ENCODE peak calls at places on chromosome 3, in seven cellular contexts. F, D, O, K, W, I and Q are unnamed samples.

GRCh38 chr3:31762016-31762764 is 218.9 kb downstream of the OSBPL10 start:
- DNase-seq in D (no peak), F (no peak), O (no peak), K (no peak), I (no peak), W (no peak), Q (no peak)

GRCh38 chr3:187520027-187520945 is 149.9 kb downstream of the SST start:
- DNase-seq in K (no peak), D (peak), W (peak), F (no peak), O (peak), I (peak), Q (no peak)

GRCh38 chr3:72152551-72153476 is 367.9 kb upstream of the PROK2 start:
- DNase-seq in K (peak), D (peak), O (peak), F (peak), W (peak), I (no peak), Q (peak)

GRCh38 chr3:50339485-50340196 is 995 bp downstream of the RASSF1 start:
- DNase-seq in O (peak), F (peak), K (no peak), D (no peak), W (no peak), I (no peak), Q (peak)

GRCh38 chr3:157239082-157239704 is 79.2 kb upstream of the CCNL1 start:
- DNase-seq in D (peak), F (peak), I (no peak), O (peak), W (peak), K (peak), Q (peak)

GRCh38 chr3:123431658-123432323 is 17.1 kb downstream of the ADCY5 start:
- DNase-seq in W (peak), F (no peak), K (no peak), O (no peak), I (no peak), D (no peak), Q (no peak)

GRCh38 chr3:128950223-128950938 is 43.5 kb downstream of the CFAP92 start:
- DNase-seq in I (peak), F (peak), O (peak), D (peak), W (no peak), K (no peak), Q (no peak)

GRCh38 chr3:139173372-139174108 is 128.8 kb upstream of the PRR23C start:
- DNase-seq in O (peak), F (peak), W (no peak), I (peak), D (peak), K (no peak), Q (peak)

GRCh38 chr3:78163379-78163778 is 1123.5 kb downstream of the ROBO2 start:
- DNase-seq in W (no peak), F (no peak), I (no peak), O (no peak), D (no peak), K (no peak), Q (no peak)

GRCh38 chr3:110495201-110495927 is 576.3 kb upstream of the NECTIN3 start:
- DNase-seq in I (no peak), O (no peak), D (no peak), W (no peak), K (no peak), F (no peak), Q (no peak)

GRCh38 chr3:97721446-97721845 is 43.1 kb upstream of the ARL6 start:
- DNase-seq in K (no peak), F (no peak), W (no peak), O (no peak), D (no peak), I (no peak), Q (no peak)

GRCh38 chr3:97720417-97720816 is 44.1 kb upstream of the ARL6 start:
- DNase-seq in W (no peak), K (no peak), O (peak), D (no peak), I (no peak), F (no peak), Q (peak)

GRCh38 chr3:97713634-97714033 is 50.9 kb upstream of the ARL6 start:
- DNase-seq in I (no peak), K (no peak), W (no peak), O (no peak), F (no peak), D (no peak), Q (no peak)

GRCh38 chr3:97719156-97719821 is 45.3 kb upstream of the ARL6 start:
- DNase-seq in I (no peak), D (peak), O (peak), K (peak), W (peak), F (peak), Q (peak)
- H3K4me3 ChIP-seq in I (no peak), D (no peak), O (no peak), K (no peak), W (no peak), F (peak), Q (no peak)

GRCh38 chr3:194142156-194142910 is 6.4 kb downstream of the HES1 start:
- DNase-seq in W (no peak), K (peak), O (peak), I (no peak), D (no peak), F (no peak), Q (no peak)
- H3K4me3 ChIP-seq in W (peak), K (no peak), O (peak), I (no peak), D (peak), F (peak), Q (no peak)

GRCh38 chr3:38647217-38647970 is 2.1 kb downstream of the SCN5A start:
- DNase-seq in K (peak), W (no peak), I (no peak), D (no peak), O (no peak), F (no peak), Q (no peak)

GRCh38 chr3:38648659-38649499 is 608 bp downstream of the SCN5A start:
- DNase-seq in O (no peak), K (peak), D (no peak), I (no peak), F (no peak), W (no peak), Q (no peak)

GRCh38 chr3:38646630-38647029 is 2.9 kb downstream of the SCN5A start:
- DNase-seq in W (no peak), D (no peak), O (peak), K (peak), F (peak), I (no peak), Q (peak)

GRCh38 chr3:38649500-38650247 is at the start of gene SCN5A:
- DNase-seq in D (peak), F (peak), O (peak), I (no peak), W (peak), K (peak), Q (peak)

GRCh38 chr3:38648024-38648658 is 1.3 kb downstream of the SCN5A start:
- DNase-seq in D (no peak), F (no peak), I (no peak), O (no peak), K (peak), W (no peak), Q (no peak)
- H3K4me3 ChIP-seq in D (no peak), F (no peak), I (no peak), O (no peak), K (peak), W (no peak), Q (peak)

DNA sequence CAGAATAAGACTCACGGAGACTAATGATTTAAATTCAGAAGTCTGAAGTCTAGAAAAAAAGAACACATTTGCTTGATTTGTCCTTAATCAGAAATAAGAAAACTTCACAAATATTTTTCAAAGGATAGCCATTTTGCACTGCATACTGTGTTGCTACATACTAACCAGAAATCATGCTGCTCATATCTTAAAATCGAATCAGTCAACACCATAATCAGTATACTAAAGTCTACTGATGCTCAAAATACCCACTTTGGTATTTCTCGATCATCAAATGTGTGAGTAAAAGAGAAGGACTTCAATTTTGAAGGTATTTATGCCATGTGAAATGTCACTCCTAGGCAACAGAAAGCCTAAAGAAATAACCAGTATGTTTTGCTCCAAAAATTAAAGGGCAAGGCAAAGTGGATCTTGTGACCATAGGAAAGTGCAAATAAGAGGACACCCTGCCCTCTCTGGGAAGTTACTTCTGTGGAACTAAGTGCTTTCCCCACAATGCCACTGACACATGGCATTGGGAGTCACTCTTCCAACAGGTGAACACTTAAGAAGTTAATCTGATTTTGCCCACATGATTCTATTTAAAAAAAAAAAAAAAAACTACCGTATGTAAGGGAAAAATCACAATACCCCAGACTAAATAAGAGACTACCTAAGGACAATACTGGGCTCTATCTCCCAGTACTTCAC is 2.7 kb downstream of the LRIG1 start:
- DNase-seq in D (no peak), I (no peak), F (no peak), W (no peak), O (no peak), K (no peak), Q (no peak)
- H3K4me3 ChIP-seq in D (no peak), I (no peak), F (no peak), W (peak), O (no peak), K (no peak), Q (peak)

DNA sequence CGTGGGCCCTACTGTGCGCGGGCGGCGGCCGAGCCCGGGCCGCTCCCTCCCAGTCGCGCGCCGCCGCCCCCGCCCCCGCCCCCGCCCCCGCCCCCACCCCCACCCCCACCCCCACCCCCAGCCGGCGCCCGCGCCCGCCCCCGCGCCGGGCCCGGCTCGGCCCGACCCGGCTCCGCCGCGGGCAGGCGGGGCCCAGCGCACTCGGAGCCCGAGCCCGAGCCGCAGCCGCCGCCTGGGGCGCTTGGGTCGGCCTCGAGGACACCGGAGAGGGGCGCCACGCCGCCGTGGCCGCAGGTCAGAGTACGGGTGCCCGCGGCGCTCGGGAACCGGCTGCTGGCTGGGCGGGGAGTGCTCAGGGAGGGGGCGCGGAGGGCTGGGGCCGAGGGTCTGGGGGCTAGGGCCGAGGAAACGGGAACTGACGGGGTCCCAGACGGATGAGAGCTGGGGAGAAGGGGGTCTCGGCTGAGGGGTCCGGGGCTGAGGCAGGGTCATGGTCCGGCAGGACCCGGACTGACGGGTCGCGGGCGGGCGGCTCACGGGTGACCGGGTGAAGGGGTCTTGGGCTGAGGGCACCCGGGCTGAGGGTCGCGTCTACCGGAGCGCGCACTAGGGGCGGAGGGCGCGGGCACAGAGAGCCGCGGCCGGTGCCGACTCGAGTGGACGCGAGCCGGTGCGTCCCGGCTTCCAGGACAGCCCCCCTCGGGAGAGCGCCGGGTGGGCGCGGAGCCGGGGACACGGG is 974 bp upstream of the PPARG start:
- DNase-seq in I (no peak), O (no peak), D (peak), K (peak), F (peak), W (peak), Q (peak)
- H3K4me3 ChIP-seq in I (peak), O (peak), D (peak), K (peak), F (peak), W (peak), Q (peak)

GRCh38 chr3:174158674-174159073 is 700.5 kb upstream of the NAALADL2 start:
- DNase-seq in K (no peak), D (no peak), W (no peak), F (no peak), O (no peak), I (no peak), Q (no peak)

GRCh38 chr3:174153875-174154274 is 705.3 kb upstream of the NAALADL2 start:
- DNase-seq in W (no peak), F (no peak), D (no peak), I (peak), K (no peak), O (peak), Q (peak)

GRCh38 chr3:174159629-174160028 is 699.5 kb upstream of the NAALADL2 start:
- DNase-seq in K (no peak), I (no peak), O (no peak), D (no peak), F (no peak), W (no peak), Q (no peak)

GRCh38 chr3:174156200-174156599 is 702.9 kb upstream of the NAALADL2 start:
- DNase-seq in O (no peak), W (no peak), D (no peak), I (no peak), K (no peak), F (peak), Q (no peak)
- H3K4me3 ChIP-seq in O (no peak), W (peak), D (peak), I (no peak), K (no peak), F (peak), Q (no peak)

DNA sequence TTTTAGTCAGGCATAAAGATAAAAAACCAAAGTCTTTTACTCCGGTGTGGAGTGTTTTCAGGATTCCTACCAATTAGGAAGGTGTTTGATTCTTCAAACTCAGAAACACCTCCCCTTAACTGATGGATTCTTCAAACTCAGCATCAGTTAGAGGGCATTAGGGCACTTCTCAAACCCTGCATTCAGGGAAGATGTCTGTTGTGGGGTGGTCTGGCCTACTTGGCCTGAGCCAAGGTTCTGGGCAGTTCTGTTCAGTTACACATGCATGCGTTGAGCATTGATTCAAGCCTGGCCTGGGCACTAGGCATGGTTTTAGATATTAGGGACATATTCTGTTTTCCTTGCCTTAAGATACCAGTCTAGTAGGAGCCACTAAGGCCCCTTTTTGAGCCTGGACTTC is 1.0 kb downstream of the HGD start:
- DNase-seq in D (no peak), W (no peak), O (no peak), K (no peak), F (no peak), I (no peak), Q (no peak)
- H3K4me3 ChIP-seq in D (no peak), W (no peak), O (no peak), K (no peak), F (no peak), I (no peak), Q (no peak)

GRCh38 chr3:155292693-155293092 is 790 bp downstream of the STRIT1 start:
- DNase-seq in D (no peak), W (no peak), F (no peak), O (no peak), I (no peak), K (no peak), Q (no peak)
- H3K4me3 ChIP-seq in D (no peak), W (no peak), F (no peak), O (no peak), I (no peak), K (no peak), Q (no peak)

GRCh38 chr3:4306860-4307259 is 3.7 kb downstream of the SETMAR start:
- DNase-seq in O (peak), D (no peak), F (peak), K (no peak), W (no peak), I (no peak), Q (no peak)

GRCh38 chr3:4297486-4297885 is 5.7 kb upstream of the SETMAR start:
- DNase-seq in F (no peak), I (no peak), K (no peak), D (no peak), O (no peak), W (no peak), Q (no peak)

GRCh38 chr3:4306091-4306490 is 2.9 kb downstream of the SETMAR start:
- DNase-seq in I (no peak), D (no peak), O (peak), F (no peak), W (no peak), K (no peak), Q (peak)

GRCh38 chr3:4302747-4303146 is 422 bp upstream of the SETMAR start:
- DNase-seq in D (no peak), O (no peak), I (no peak), F (no peak), W (no peak), K (no peak), Q (no peak)

DNA sequence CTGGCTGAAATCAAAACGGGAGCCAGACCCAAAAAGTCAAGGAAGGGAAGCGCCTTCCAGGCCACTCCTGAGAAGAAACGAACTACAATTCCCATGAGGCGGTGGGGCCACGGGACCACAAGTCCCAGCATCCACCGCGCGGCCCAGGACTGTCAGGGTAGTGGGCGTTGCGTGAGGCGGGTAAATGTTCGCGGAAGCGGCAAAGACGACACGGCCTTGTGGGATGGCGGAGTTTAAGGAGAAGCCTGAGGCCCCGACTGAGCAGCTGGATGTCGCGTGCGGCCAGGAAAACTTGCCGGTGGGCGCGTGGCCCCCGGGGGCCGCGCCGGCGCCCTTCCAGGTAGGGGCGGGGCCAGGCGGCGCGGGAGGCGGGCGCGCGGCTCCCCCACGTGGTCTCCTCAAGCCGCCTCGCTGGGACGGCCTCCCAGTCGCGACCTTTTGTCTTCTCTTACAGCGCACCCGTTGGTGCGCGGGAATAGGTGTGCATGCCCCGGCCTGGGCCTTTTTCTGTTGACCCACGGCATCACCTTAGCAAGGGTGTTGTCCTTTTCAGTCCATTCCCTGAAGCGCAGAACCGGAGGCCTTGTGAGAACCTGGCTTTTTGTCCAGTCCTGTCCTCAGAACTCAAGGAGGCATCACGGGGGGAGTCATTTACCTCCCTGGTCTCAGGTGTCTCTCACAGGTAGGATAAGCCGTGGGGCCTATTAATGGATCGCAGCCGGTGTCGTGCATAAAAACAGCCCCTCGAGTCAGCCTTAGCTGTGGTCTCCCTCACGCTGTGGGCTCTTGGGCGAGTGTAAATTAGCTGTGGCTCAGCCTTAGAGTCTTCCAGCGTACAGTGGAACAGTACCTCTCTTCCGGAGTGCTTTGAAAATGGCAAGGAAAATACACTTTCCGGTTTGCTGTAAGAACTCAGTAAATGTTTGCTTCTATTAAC is at the start of gene SETMAR:
- DNase-seq in I (peak), K (peak), O (peak), F (peak), W (peak), D (peak), Q (peak)
- H3K4me3 ChIP-seq in I (peak), K (peak), O (peak), F (peak), W (peak), D (peak), Q (peak)